ENCODE peak calls at places on chromosomes 12 and 14, in nine cellular contexts. One of them, this sample, is unnamed.

GRCh38 chr12:31506907-31507306 is 84.0 kb downstream of the DENND5B start:
- DNase-seq in stomach: no peak
- DNase-seq in tibial artery: no peak
- DNase-seq in mucosa of descending colon: no peak
- DNase-seq in esophagus squamous epithelium: no peak
- DNase-seq in transverse colon: no peak
- DNase-seq in PC-3: no peak
- DNase-seq in heart left ventricle: no peak
- DNase-seq in breast epithelium: no peak
- DNase-seq in this sample: no peak

GRCh38 chr12:115946867-115947695 is 330.4 kb downstream of the MED13L start:
- DNase-seq in stomach: no peak
- DNase-seq in tibial artery: no peak
- DNase-seq in mucosa of descending colon: no peak
- DNase-seq in esophagus squamous epithelium: no peak
- DNase-seq in transverse colon: no peak
- DNase-seq in PC-3: peak; percentile 57
- DNase-seq in heart left ventricle: no peak
- DNase-seq in breast epithelium: no peak
- DNase-seq in this sample: no peak

GRCh38 chr14:77265561-77266335 is 5.3 kb downstream of the NGB start:
- DNase-seq in stomach: no peak
- DNase-seq in tibial artery: no peak
- DNase-seq in mucosa of descending colon: no peak
- DNase-seq in esophagus squamous epithelium: no peak
- DNase-seq in transverse colon: no peak
- DNase-seq in PC-3: no peak
- DNase-seq in heart left ventricle: no peak
- DNase-seq in breast epithelium: no peak
- DNase-seq in this sample: no peak

GRCh38 chr12:14283489-14284144 is 81.9 kb upstream of the ATF7IP start:
- DNase-seq in stomach: no peak
- DNase-seq in tibial artery: no peak
- DNase-seq in mucosa of descending colon: no peak
- DNase-seq in esophagus squamous epithelium: no peak
- DNase-seq in transverse colon: no peak
- DNase-seq in PC-3: no peak
- DNase-seq in heart left ventricle: no peak
- DNase-seq in breast epithelium: no peak
- DNase-seq in this sample: no peak

GRCh38 chr12:119693006-119693405 is 25.1 kb downstream of the PRKAB1 start:
- DNase-seq in stomach: peak; percentile 84
- DNase-seq in tibial artery: peak; percentile 64
- DNase-seq in mucosa of descending colon: no peak
- DNase-seq in esophagus squamous epithelium: no peak
- DNase-seq in transverse colon: peak; percentile 80
- DNase-seq in PC-3: peak; percentile 98
- DNase-seq in heart left ventricle: peak; percentile 67
- DNase-seq in breast epithelium: no peak
- DNase-seq in this sample: no peak

GRCh38 chr14:66650491-66650911 is 142.6 kb downstream of the GPHN start:
- DNase-seq in stomach: no peak
- DNase-seq in tibial artery: no peak
- DNase-seq in mucosa of descending colon: no peak
- DNase-seq in esophagus squamous epithelium: no peak
- DNase-seq in transverse colon: no peak
- DNase-seq in PC-3: no peak
- DNase-seq in heart left ventricle: no peak
- DNase-seq in breast epithelium: no peak
- DNase-seq in this sample: no peak

GRCh38 chr12:817941-818600 is 65.7 kb downstream of the WNK1 start:
- DNase-seq in stomach: no peak
- DNase-seq in tibial artery: no peak
- DNase-seq in mucosa of descending colon: no peak
- DNase-seq in esophagus squamous epithelium: no peak
- DNase-seq in transverse colon: no peak
- DNase-seq in PC-3: no peak
- DNase-seq in heart left ventricle: no peak
- DNase-seq in breast epithelium: no peak
- DNase-seq in this sample: no peak

GRCh38 chr12:131758016-131758739 is 47.3 kb downstream of the SFSWAP start:
- DNase-seq in stomach: no peak
- DNase-seq in tibial artery: no peak
- DNase-seq in mucosa of descending colon: no peak
- DNase-seq in esophagus squamous epithelium: no peak
- DNase-seq in transverse colon: no peak
- DNase-seq in PC-3: no peak
- DNase-seq in heart left ventricle: no peak
- DNase-seq in breast epithelium: peak; percentile 22
- DNase-seq in this sample: no peak

GRCh38 chr12:52971701-52972329 is 22.9 kb downstream of the KRT18 start:
- DNase-seq in stomach: no peak
- DNase-seq in tibial artery: no peak
- DNase-seq in mucosa of descending colon: peak; percentile 63
- DNase-seq in esophagus squamous epithelium: no peak
- DNase-seq in transverse colon: peak; percentile 51
- DNase-seq in PC-3: peak; percentile 83
- DNase-seq in heart left ventricle: no peak
- DNase-seq in breast epithelium: no peak
- DNase-seq in this sample: no peak

GRCh38 chr12:42588308-42588836 is 1.2 kb downstream of the PRICKLE1 start:
- DNase-seq in stomach: no peak
- DNase-seq in tibial artery: no peak
- DNase-seq in mucosa of descending colon: no peak
- DNase-seq in esophagus squamous epithelium: no peak
- DNase-seq in transverse colon: no peak
- DNase-seq in PC-3: peak; percentile 33
- DNase-seq in heart left ventricle: peak; percentile 29
- DNase-seq in breast epithelium: no peak
- DNase-seq in this sample: no peak

GRCh38 chr12:42589465-42590323 is at the start of gene PRICKLE1:
- DNase-seq in stomach: peak; percentile 47
- DNase-seq in tibial artery: no peak
- DNase-seq in mucosa of descending colon: peak; percentile 52
- DNase-seq in esophagus squamous epithelium: no peak
- DNase-seq in transverse colon: peak; percentile 20
- DNase-seq in PC-3: peak; percentile 57
- DNase-seq in heart left ventricle: peak; percentile 43
- DNase-seq in breast epithelium: no peak
- DNase-seq in this sample: peak; percentile 60

GRCh38 chr12:42588981-42589464 is 523 bp downstream of the PRICKLE1 start:
- DNase-seq in stomach: no peak
- DNase-seq in tibial artery: peak; percentile 67
- DNase-seq in mucosa of descending colon: peak; percentile 31
- DNase-seq in esophagus squamous epithelium: no peak
- DNase-seq in transverse colon: peak; percentile 13
- DNase-seq in PC-3: peak; percentile 64
- DNase-seq in heart left ventricle: peak; percentile 46
- DNase-seq in breast epithelium: no peak
- DNase-seq in this sample: peak; percentile 68

GRCh38 chr12:42587564-42588307 is 1.8 kb downstream of the PRICKLE1 start:
- DNase-seq in stomach: no peak
- DNase-seq in tibial artery: no peak
- DNase-seq in mucosa of descending colon: no peak
- DNase-seq in esophagus squamous epithelium: no peak
- DNase-seq in transverse colon: no peak
- DNase-seq in PC-3: peak; percentile 43
- DNase-seq in heart left ventricle: no peak
- DNase-seq in breast epithelium: no peak
- DNase-seq in this sample: no peak

GRCh38 chr12:42590324-42590934 is 883 bp upstream of the PRICKLE1 start:
- DNase-seq in stomach: no peak
- DNase-seq in tibial artery: peak; percentile 70
- DNase-seq in mucosa of descending colon: peak; percentile 34
- DNase-seq in esophagus squamous epithelium: no peak
- DNase-seq in transverse colon: peak; percentile 12
- DNase-seq in PC-3: peak; percentile 50
- DNase-seq in heart left ventricle: peak; percentile 37
- DNase-seq in breast epithelium: no peak
- DNase-seq in this sample: peak; percentile 38
- H3K4me3 ChIP-seq in stomach: peak overlapping the region; percentile 98
- H3K4me3 ChIP-seq in tibial artery: peak overlapping the region; percentile 70
- H3K4me3 ChIP-seq in mucosa of descending colon: no peak overlapping the region
- H3K4me3 ChIP-seq in esophagus squamous epithelium: peak overlapping the region; percentile 91
- H3K4me3 ChIP-seq in transverse colon: peak overlapping the region; percentile 60
- H3K4me3 ChIP-seq in PC-3: peak overlapping the region; percentile 80
- H3K4me3 ChIP-seq in heart left ventricle: peak overlapping the region; percentile 94
- H3K4me3 ChIP-seq in breast epithelium: peak overlapping the region; percentile 87
- H3K4me3 ChIP-seq in this sample: peak overlapping the region; percentile 91

GRCh38 chr14:105885561-105886320 is 359.4 kb downstream of the TMEM121 start:
- DNase-seq in stomach: peak; percentile 16
- DNase-seq in tibial artery: peak; percentile 51
- DNase-seq in mucosa of descending colon: peak; percentile 17
- DNase-seq in esophagus squamous epithelium: no peak
- DNase-seq in transverse colon: peak; percentile 4
- DNase-seq in PC-3: no peak
- DNase-seq in heart left ventricle: peak; percentile 11
- DNase-seq in breast epithelium: peak; percentile 43
- DNase-seq in this sample: peak; percentile 49
- H3K9me3 ChIP-seq in stomach: no peaks in the 10 kb centered on the region
- H3K9me3 ChIP-seq in tibial artery: no peaks in the 10 kb centered on the region
- H3K9me3 ChIP-seq in mucosa of descending colon: no peaks in the 10 kb centered on the region
- H3K9me3 ChIP-seq in esophagus squamous epithelium: no peaks in the 10 kb centered on the region
- H3K9me3 ChIP-seq in transverse colon: no peaks in the 10 kb centered on the region
- H3K9me3 ChIP-seq in PC-3: no peaks in the 10 kb centered on the region
- H3K9me3 ChIP-seq in heart left ventricle: no peaks in the 10 kb centered on the region
- H3K9me3 ChIP-seq in breast epithelium: no peaks in the 10 kb centered on the region
- H3K9me3 ChIP-seq in this sample: no peaks in the 10 kb centered on the region

GRCh38 chr12:89073027-89073398 is 279.3 kb downstream of the DUSP6 start:
- DNase-seq in stomach: no peak
- DNase-seq in tibial artery: no peak
- DNase-seq in mucosa of descending colon: no peak
- DNase-seq in esophagus squamous epithelium: no peak
- DNase-seq in transverse colon: no peak
- DNase-seq in PC-3: peak; percentile 77
- DNase-seq in heart left ventricle: no peak
- DNase-seq in breast epithelium: no peak
- DNase-seq in this sample: peak; percentile 58

GRCh38 chr12:89075890-89076591 is 276.3 kb downstream of the DUSP6 start:
- DNase-seq in stomach: no peak
- DNase-seq in tibial artery: no peak
- DNase-seq in mucosa of descending colon: no peak
- DNase-seq in esophagus squamous epithelium: no peak
- DNase-seq in transverse colon: no peak
- DNase-seq in PC-3: no peak
- DNase-seq in heart left ventricle: no peak
- DNase-seq in breast epithelium: no peak
- DNase-seq in this sample: no peak

GRCh38 chr12:89072303-89073026 is 279.8 kb downstream of the DUSP6 start:
- DNase-seq in stomach: no peak
- DNase-seq in tibial artery: no peak
- DNase-seq in mucosa of descending colon: no peak
- DNase-seq in esophagus squamous epithelium: no peak
- DNase-seq in transverse colon: no peak
- DNase-seq in PC-3: no peak
- DNase-seq in heart left ventricle: no peak
- DNase-seq in breast epithelium: no peak
- DNase-seq in this sample: no peak

GRCh38 chr12:89070603-89071002 is 281.7 kb downstream of the DUSP6 start:
- DNase-seq in stomach: no peak
- DNase-seq in tibial artery: no peak
- DNase-seq in mucosa of descending colon: no peak
- DNase-seq in esophagus squamous epithelium: no peak
- DNase-seq in transverse colon: no peak
- DNase-seq in PC-3: peak; percentile 22
- DNase-seq in heart left ventricle: no peak
- DNase-seq in breast epithelium: no peak
- DNase-seq in this sample: no peak

GRCh38 chr12:89073659-89074058 is 278.6 kb downstream of the DUSP6 start:
- DNase-seq in stomach: no peak
- DNase-seq in tibial artery: no peak
- DNase-seq in mucosa of descending colon: no peak
- DNase-seq in esophagus squamous epithelium: no peak
- DNase-seq in transverse colon: no peak
- DNase-seq in PC-3: no peak
- DNase-seq in heart left ventricle: no peak
- DNase-seq in breast epithelium: no peak
- DNase-seq in this sample: no peak
- TF ChIP-seq CTCF in stomach: no peak
- TF ChIP-seq CTCF in tibial artery: no peak
- TF ChIP-seq CTCF in mucosa of descending colon: no peak
- TF ChIP-seq CTCF in esophagus squamous epithelium: no peak
- TF ChIP-seq CTCF in transverse colon: no peak
- TF ChIP-seq CTCF in PC-3: no peak
- TF ChIP-seq CTCF in heart left ventricle: no peak
- TF ChIP-seq CTCF in breast epithelium: no peak
- TF ChIP-seq CTCF in this sample: no peak

DNA sequence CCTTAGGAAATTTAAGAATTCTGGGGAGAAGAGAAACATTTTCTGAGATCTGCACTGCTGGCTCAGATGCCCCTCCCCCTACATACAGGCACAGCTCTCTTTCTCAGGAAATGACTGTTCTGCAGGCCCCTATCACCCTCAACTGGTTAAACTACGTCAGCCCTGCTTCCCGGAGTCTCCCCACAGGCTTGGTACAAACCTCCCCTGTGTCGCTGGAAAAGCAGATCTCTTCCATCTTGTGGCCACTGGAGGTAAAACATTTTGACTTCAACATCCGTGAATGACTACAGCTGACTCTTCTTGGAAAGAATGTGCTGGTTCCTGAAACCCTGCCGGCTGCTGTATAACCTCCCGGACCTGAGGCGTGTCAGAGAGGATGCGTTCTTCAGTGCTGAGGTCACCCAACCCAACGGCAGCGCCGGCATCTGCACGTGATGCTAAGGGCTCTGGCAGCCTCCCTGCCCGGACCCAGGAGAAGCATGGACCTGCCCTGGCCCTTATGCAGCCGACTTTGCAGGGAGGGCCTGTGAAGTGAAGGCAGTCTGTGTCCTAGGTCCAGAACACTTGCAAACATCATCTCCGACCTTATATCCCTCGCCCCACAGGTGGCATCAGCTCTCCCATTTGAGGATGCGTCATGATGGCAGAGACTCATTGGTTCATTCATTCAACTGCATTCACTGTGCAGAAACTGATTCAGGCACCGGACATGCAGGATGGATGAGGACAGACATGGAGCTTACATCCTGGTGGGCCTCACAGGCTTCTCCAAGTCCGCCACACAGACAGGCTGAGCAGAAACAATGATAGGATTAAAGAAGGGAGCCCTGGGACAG is 129.2 kb downstream of the GCH1 start:
- DNase-seq in stomach: peak; percentile 59
- DNase-seq in tibial artery: peak; percentile 92
- DNase-seq in mucosa of descending colon: peak; percentile 72
- DNase-seq in esophagus squamous epithelium: peak; percentile 64
- DNase-seq in transverse colon: peak; percentile 80
- DNase-seq in PC-3: peak; percentile 100
- DNase-seq in heart left ventricle: peak; percentile 85
- DNase-seq in breast epithelium: peak; percentile 80
- DNase-seq in this sample: no peak
- H3K4me3 ChIP-seq in stomach: no peak overlapping the region
- H3K4me3 ChIP-seq in tibial artery: no peak overlapping the region
- H3K4me3 ChIP-seq in mucosa of descending colon: no peak overlapping the region
- H3K4me3 ChIP-seq in esophagus squamous epithelium: peak overlapping the region; percentile 19
- H3K4me3 ChIP-seq in transverse colon: no peak overlapping the region
- H3K4me3 ChIP-seq in PC-3: peak overlapping the region; percentile 44
- H3K4me3 ChIP-seq in heart left ventricle: peak overlapping the region; percentile 11
- H3K4me3 ChIP-seq in breast epithelium: no peak overlapping the region
- H3K4me3 ChIP-seq in this sample: no peak overlapping the region

GRCh38 chr12:133038310-133038709 is 1.0 kb downstream of the ZNF84 start:
- DNase-seq in stomach: no peak
- DNase-seq in tibial artery: no peak
- DNase-seq in mucosa of descending colon: no peak
- DNase-seq in esophagus squamous epithelium: no peak
- DNase-seq in transverse colon: no peak
- DNase-seq in PC-3: no peak
- DNase-seq in heart left ventricle: no peak
- DNase-seq in breast epithelium: no peak
- DNase-seq in this sample: no peak
- H3K9me3 ChIP-seq in stomach: peaks cover 41% of the 10 kb centered on the region
- H3K9me3 ChIP-seq in tibial artery: peaks cover 11% of the 10 kb centered on the region
- H3K9me3 ChIP-seq in mucosa of descending colon: peaks cover 60% of the 10 kb centered on the region
- H3K9me3 ChIP-seq in esophagus squamous epithelium: peaks cover 50% of the 10 kb centered on the region
- H3K9me3 ChIP-seq in transverse colon: peaks cover 49% of the 10 kb centered on the region
- H3K9me3 ChIP-seq in PC-3: peaks cover 31% of the 10 kb centered on the region
- H3K9me3 ChIP-seq in heart left ventricle: peaks cover 13% of the 10 kb centered on the region
- H3K9me3 ChIP-seq in breast epithelium: peaks cover 57% of the 10 kb centered on the region
- H3K9me3 ChIP-seq in this sample: no peaks in the 10 kb centered on the region